ENCODE peak calls at places on chromosome 6, in seven cellular contexts. One of them, this sample, is unnamed.

GRCh38 chr6:113776998-113777397 is 80.1 kb upstream of the MARCKS start:
- DNase-seq in A549: no peak
- DNase-seq in H9: peak; percentile 44
- DNase-seq in transverse colon: no peak
- DNase-seq in fibroblast of mammary gland: no peak
- DNase-seq in PC-3: no peak
- DNase-seq in nephron progenitor cell: no peak
- DNase-seq in this sample: no peak

GRCh38 chr6:14441371-14441781 is 323.8 kb downstream of the CD83 start:
- DNase-seq in nephron progenitor cell: no peak
- DNase-seq in A549: no peak
- DNase-seq in transverse colon: no peak
- DNase-seq in fibroblast of mammary gland: peak; percentile 44
- DNase-seq in PC-3: no peak
- DNase-seq in H9: no peak
- DNase-seq in this sample: no peak

GRCh38 chr6:31575335-31575901 is at the start of gene TNF:
- DNase-seq in transverse colon: peak; percentile 68
- DNase-seq in H9: no peak
- DNase-seq in fibroblast of mammary gland: no peak
- DNase-seq in PC-3: no peak
- DNase-seq in nephron progenitor cell: no peak
- DNase-seq in A549: no peak
- DNase-seq in this sample: no peak

GRCh38 chr6:154614101-154614500 is 103.6 kb upstream of the CNKSR3 start:
- DNase-seq in H9: no peak
- DNase-seq in PC-3: no peak
- DNase-seq in transverse colon: no peak
- DNase-seq in A549: no peak
- DNase-seq in fibroblast of mammary gland: peak; percentile 55
- DNase-seq in nephron progenitor cell: no peak
- DNase-seq in this sample: no peak

GRCh38 chr6:47262226-47262625 is 47.5 kb downstream of the TNFRSF21 start:
- DNase-seq in PC-3: no peak
- DNase-seq in H9: no peak
- DNase-seq in fibroblast of mammary gland: no peak
- DNase-seq in transverse colon: no peak
- DNase-seq in nephron progenitor cell: no peak
- DNase-seq in A549: no peak
- DNase-seq in this sample: no peak

GRCh38 chr6:106167105-106167814 is 81.1 kb downstream of the PRDM1 start:
- DNase-seq in fibroblast of mammary gland: no peak
- DNase-seq in A549: no peak
- DNase-seq in H9: no peak
- DNase-seq in transverse colon: no peak
- DNase-seq in nephron progenitor cell: no peak
- DNase-seq in PC-3: no peak
- DNase-seq in this sample: no peak

GRCh38 chr6:128397996-128398395 is 122.4 kb downstream of the PTPRK start:
- DNase-seq in A549: no peak
- DNase-seq in nephron progenitor cell: no peak
- DNase-seq in H9: no peak
- DNase-seq in PC-3: no peak
- DNase-seq in transverse colon: no peak
- DNase-seq in fibroblast of mammary gland: peak; percentile 82
- DNase-seq in this sample: no peak

GRCh38 chr6:156816505-156816904 is 39.3 kb downstream of the ARID1B start:
- DNase-seq in H9: no peak
- DNase-seq in A549: no peak
- DNase-seq in nephron progenitor cell: no peak
- DNase-seq in PC-3: no peak
- DNase-seq in transverse colon: peak; percentile 35
- DNase-seq in fibroblast of mammary gland: peak; percentile 26
- DNase-seq in this sample: no peak

GRCh38 chr6:13765570-13765969 is 48.8 kb downstream of the MCUR1 start:
- DNase-seq in nephron progenitor cell: no peak
- DNase-seq in A549: no peak
- DNase-seq in fibroblast of mammary gland: peak; percentile 59
- DNase-seq in PC-3: peak; percentile 37
- DNase-seq in H9: no peak
- DNase-seq in transverse colon: no peak
- DNase-seq in this sample: no peak

GRCh38 chr6:74479420-74479819 is 726.4 kb downstream of the COL12A1 start:
- DNase-seq in A549: no peak
- DNase-seq in fibroblast of mammary gland: no peak
- DNase-seq in nephron progenitor cell: no peak
- DNase-seq in PC-3: no peak
- DNase-seq in H9: no peak
- DNase-seq in transverse colon: no peak
- DNase-seq in this sample: no peak

GRCh38 chr6:15434263-15434662 is 188.4 kb downstream of the JARID2 start:
- DNase-seq in PC-3: no peak
- DNase-seq in fibroblast of mammary gland: no peak
- DNase-seq in A549: no peak
- DNase-seq in nephron progenitor cell: no peak
- DNase-seq in transverse colon: no peak
- DNase-seq in H9: peak; percentile 5
- DNase-seq in this sample: no peak

GRCh38 chr6:147205690-147206600 is 1.7 kb downstream of the STXBP5 start:
- DNase-seq in nephron progenitor cell: no peak
- DNase-seq in A549: peak; percentile 17
- DNase-seq in fibroblast of mammary gland: peak; percentile 78
- DNase-seq in PC-3: no peak
- DNase-seq in H9: no peak
- DNase-seq in transverse colon: peak; percentile 57
- DNase-seq in this sample: no peak

GRCh38 chr6:97394160-97394748 is 111.2 kb upstream of the MMS22L start:
- DNase-seq in PC-3: peak; percentile 77
- DNase-seq in A549: peak; percentile 55
- DNase-seq in transverse colon: peak; percentile 28
- DNase-seq in H9: peak; percentile 43
- DNase-seq in fibroblast of mammary gland: peak; percentile 62
- DNase-seq in nephron progenitor cell: peak; percentile 45
- DNase-seq in this sample: peak; percentile 62

GRCh38 chr6:46925563-46926253 is 4.0 kb upstream of the ADGRF5 start:
- DNase-seq in transverse colon: no peak
- DNase-seq in H9: no peak
- DNase-seq in PC-3: peak; percentile 91
- DNase-seq in nephron progenitor cell: no peak
- DNase-seq in fibroblast of mammary gland: peak; percentile 81
- DNase-seq in A549: peak; percentile 79
- DNase-seq in this sample: no peak

GRCh38 chr6:3867616-3868502 is 18.7 kb downstream of the FAM50B start:
- DNase-seq in H9: no peak
- DNase-seq in fibroblast of mammary gland: peak; percentile 87
- DNase-seq in nephron progenitor cell: no peak
- DNase-seq in A549: no peak
- DNase-seq in transverse colon: no peak
- DNase-seq in PC-3: no peak
- DNase-seq in this sample: no peak

GRCh38 chr6:3869632-3870527 is 20.7 kb downstream of the FAM50B start:
- DNase-seq in transverse colon: peak; percentile 19
- DNase-seq in A549: peak; percentile 87
- DNase-seq in fibroblast of mammary gland: no peak
- DNase-seq in PC-3: no peak
- DNase-seq in nephron progenitor cell: no peak
- DNase-seq in H9: no peak
- DNase-seq in this sample: no peak

GRCh38 chr6:3870528-3870925 is 21.4 kb downstream of the FAM50B start:
- DNase-seq in fibroblast of mammary gland: no peak
- DNase-seq in A549: peak; percentile 27
- DNase-seq in nephron progenitor cell: no peak
- DNase-seq in H9: no peak
- DNase-seq in transverse colon: no peak
- DNase-seq in PC-3: no peak
- DNase-seq in this sample: no peak

GRCh38 chr6:3869284-3869631 is 20.1 kb downstream of the FAM50B start:
- DNase-seq in fibroblast of mammary gland: no peak
- DNase-seq in nephron progenitor cell: no peak
- DNase-seq in A549: no peak
- DNase-seq in H9: no peak
- DNase-seq in PC-3: no peak
- DNase-seq in transverse colon: no peak
- DNase-seq in this sample: no peak

DNA sequence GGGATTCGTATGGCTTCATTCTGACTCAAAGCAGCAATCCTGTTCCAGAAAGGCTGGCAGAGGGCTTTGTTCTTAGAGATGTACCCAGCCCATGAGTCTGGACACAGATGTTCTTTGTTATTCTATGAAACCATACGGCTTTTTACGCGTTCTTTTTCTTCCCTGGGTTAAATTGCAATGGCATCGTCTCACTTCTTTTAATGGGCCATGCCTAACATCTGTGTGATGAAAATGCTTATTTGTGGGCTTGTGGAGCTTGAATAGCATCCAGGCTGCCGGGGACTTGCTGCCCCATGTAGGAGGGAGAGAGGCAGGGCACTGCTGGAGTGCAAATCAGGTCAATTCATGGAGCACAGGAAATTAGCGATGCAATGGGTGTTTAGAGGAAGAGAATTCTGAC is 19.4 kb downstream of the FAM50B start:
- DNase-seq in transverse colon: no peak
- DNase-seq in H9: no peak
- DNase-seq in nephron progenitor cell: no peak
- DNase-seq in fibroblast of mammary gland: peak; percentile 75
- DNase-seq in PC-3: no peak
- DNase-seq in A549: no peak
- DNase-seq in this sample: no peak
- TF ChIP-seq CTCF in transverse colon: no peak
- TF ChIP-seq CTCF in H9: no peak
- TF ChIP-seq CTCF in nephron progenitor cell: no peak
- TF ChIP-seq CTCF in fibroblast of mammary gland: no peak
- TF ChIP-seq CTCF in PC-3: no peak
- TF ChIP-seq CTCF in A549: no peak
- TF ChIP-seq CTCF in this sample: no peak

GRCh38 chr6:166774292-166774691 is 147.2 kb upstream of the RPS6KA2 start:
- DNase-seq in nephron progenitor cell: no peak
- DNase-seq in A549: no peak
- DNase-seq in PC-3: no peak
- DNase-seq in H9: no peak
- DNase-seq in fibroblast of mammary gland: no peak
- DNase-seq in transverse colon: no peak
- DNase-seq in this sample: peak; percentile 0

GRCh38 chr6:166775923-166776220 is 148.8 kb upstream of the RPS6KA2 start:
- DNase-seq in transverse colon: no peak
- DNase-seq in H9: no peak
- DNase-seq in A549: no peak
- DNase-seq in PC-3: no peak
- DNase-seq in fibroblast of mammary gland: no peak
- DNase-seq in nephron progenitor cell: no peak
- DNase-seq in this sample: no peak

GRCh38 chr6:166775180-166775922 is 148.3 kb upstream of the RPS6KA2 start:
- DNase-seq in fibroblast of mammary gland: peak; percentile 78
- DNase-seq in nephron progenitor cell: peak; percentile 60
- DNase-seq in A549: peak; percentile 66
- DNase-seq in H9: peak; percentile 64
- DNase-seq in transverse colon: peak; percentile 49
- DNase-seq in PC-3: peak; percentile 77
- DNase-seq in this sample: peak; percentile 53

GRCh38 chr6:166776571-166776970 is 149.5 kb upstream of the RPS6KA2 start:
- DNase-seq in fibroblast of mammary gland: no peak
- DNase-seq in H9: no peak
- DNase-seq in A549: no peak
- DNase-seq in nephron progenitor cell: no peak
- DNase-seq in PC-3: no peak
- DNase-seq in transverse colon: no peak
- DNase-seq in this sample: peak; percentile 1

GRCh38 chr6:166774770-166775169 is 147.7 kb upstream of the RPS6KA2 start:
- DNase-seq in H9: no peak
- DNase-seq in PC-3: no peak
- DNase-seq in transverse colon: no peak
- DNase-seq in nephron progenitor cell: no peak
- DNase-seq in fibroblast of mammary gland: no peak
- DNase-seq in A549: no peak
- DNase-seq in this sample: peak; percentile 1
- TF ChIP-seq CTCF in H9: no peak
- TF ChIP-seq CTCF in PC-3: no peak
- TF ChIP-seq CTCF in transverse colon: no peak
- TF ChIP-seq CTCF in nephron progenitor cell: no peak
- TF ChIP-seq CTCF in fibroblast of mammary gland: no peak
- TF ChIP-seq CTCF in A549: no peak
- TF ChIP-seq CTCF in this sample: no peak

DNA sequence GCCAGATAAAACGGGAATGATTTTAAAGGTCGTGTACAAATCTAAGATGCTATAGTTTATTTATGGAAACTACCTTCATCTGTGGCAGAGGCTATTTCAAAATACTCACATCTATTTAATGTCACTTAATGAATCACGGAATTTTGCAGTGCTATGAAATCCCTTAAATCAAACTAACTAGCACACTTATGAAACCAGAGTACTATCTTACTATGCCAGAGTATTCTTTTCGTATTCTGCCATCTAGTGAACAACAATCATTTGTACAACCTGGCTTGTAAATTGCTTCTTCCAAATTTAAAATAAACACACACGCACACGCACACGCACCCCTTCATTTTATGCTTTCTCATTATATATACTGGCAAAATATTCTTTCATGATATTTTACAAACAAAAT is 78.0 kb upstream of the BMP5 start:
- DNase-seq in H9: no peak
- DNase-seq in A549: peak; percentile 51
- DNase-seq in nephron progenitor cell: no peak
- DNase-seq in fibroblast of mammary gland: peak; percentile 82
- DNase-seq in PC-3: peak; percentile 76
- DNase-seq in transverse colon: no peak
- DNase-seq in this sample: no peak
- TF ChIP-seq CTCF in H9: peak; percentile 22
- TF ChIP-seq CTCF in A549: peak; percentile 66
- TF ChIP-seq CTCF in nephron progenitor cell: no peak
- TF ChIP-seq CTCF in fibroblast of mammary gland: peak; percentile 55
- TF ChIP-seq CTCF in PC-3: peak; percentile 80
- TF ChIP-seq CTCF in transverse colon: peak; percentile 15
- TF ChIP-seq CTCF in this sample: no peak

DNA sequence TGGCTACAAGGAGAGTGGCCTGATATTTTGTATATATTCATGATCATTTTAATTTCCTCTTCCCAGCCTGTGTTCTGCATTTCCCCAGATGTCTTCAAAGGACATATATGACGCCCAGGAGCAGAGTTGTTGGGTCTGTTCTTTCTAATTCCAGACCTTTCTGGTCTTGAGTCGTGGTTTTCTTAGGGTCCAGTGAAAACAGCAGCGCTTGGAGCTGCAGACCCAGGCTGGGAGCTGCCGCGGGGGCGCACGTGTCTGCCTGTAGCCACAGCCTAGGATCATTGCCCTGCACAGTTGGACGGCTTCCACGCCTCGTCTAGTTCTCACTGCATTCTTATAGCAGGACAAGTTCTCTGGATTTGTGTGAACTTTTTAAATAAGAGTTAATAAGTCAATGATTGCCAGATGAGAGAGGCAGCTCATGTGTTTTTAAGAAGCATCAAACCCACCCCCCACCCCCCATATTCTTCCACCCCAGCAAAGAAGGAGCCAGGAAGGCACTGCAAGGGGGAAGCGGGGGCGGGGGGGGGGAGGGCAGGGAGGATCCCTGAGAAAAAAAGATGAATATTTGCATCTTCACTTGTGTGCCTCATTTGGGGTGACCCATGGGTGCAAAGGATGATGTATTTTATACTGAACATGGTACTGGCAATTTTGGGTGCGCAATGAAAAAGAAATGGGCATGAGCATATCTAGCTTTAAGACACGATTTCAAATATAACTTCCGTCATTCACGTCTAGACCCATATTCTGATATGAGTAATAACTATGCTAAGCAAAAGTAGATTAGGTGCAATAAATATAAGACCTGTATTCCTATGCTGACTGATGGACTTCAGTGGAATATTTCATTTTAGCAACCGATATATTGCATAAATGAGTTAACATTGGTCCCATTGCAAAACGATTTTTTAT is 160.0 kb downstream of the TBXT start:
- DNase-seq in nephron progenitor cell: peak; percentile 54
- DNase-seq in A549: peak; percentile 91
- DNase-seq in PC-3: no peak
- DNase-seq in H9: no peak
- DNase-seq in fibroblast of mammary gland: peak; percentile 78
- DNase-seq in transverse colon: peak; percentile 54
- DNase-seq in this sample: no peak
- TF ChIP-seq CTCF in nephron progenitor cell: no peak
- TF ChIP-seq CTCF in A549: peak; percentile 8
- TF ChIP-seq CTCF in PC-3: no peak
- TF ChIP-seq CTCF in H9: no peak
- TF ChIP-seq CTCF in fibroblast of mammary gland: no peak
- TF ChIP-seq CTCF in transverse colon: no peak
- TF ChIP-seq CTCF in this sample: no peak

This sample was measured in endothelial cell.